ENCODE peak calls at places on chromosomes 5 and 9, in five cellular contexts. E is HepG2, B is upper lobe of left lung, Z is K562, K is GM12878. W is an unnamed sample.

GRCh38 chr5:161663431-161663830 is 22.1 kb upstream of the GABRA6 start:
- ATAC-seq in E (no peak), B (no peak), Z (no peak), K (no peak), W (no peak)

GRCh38 chr5:39109616-39110015 is 35.4 kb upstream of the RICTOR start:
- ATAC-seq in E (no peak), B (no peak), Z (no peak), K (no peak), W (no peak)

GRCh38 chr5:91651704-91652103 is 268.6 kb upstream of the ARRDC3 start:
- ATAC-seq in E (no peak), B (peak), Z (no peak), K (no peak), W (no peak)

GRCh38 chr5:7078901-7079300 is 317.0 kb upstream of the ADCY2 start:
- ATAC-seq in E (peak), B (no peak), Z (peak), K (peak), W (no peak)

GRCh38 chr5:130350131-130350530 is 445.9 kb downstream of the CHSY3 start:
- ATAC-seq in E (no peak), B (no peak), Z (no peak), K (no peak), W (no peak)

GRCh38 chr5:139667730-139668063 is 19.5 kb downstream of the CXXC5 start:
- ATAC-seq in E (no peak), B (no peak), Z (no peak), K (no peak), W (no peak)

GRCh38 chr9:106417685-106418084 is 445.3 kb upstream of the ZNF462 start:
- ATAC-seq in E (no peak), B (no peak), Z (no peak), K (peak), W (no peak)

GRCh38 chr9:86135374-86135773 is 36.0 kb upstream of the GOLM1 start:
- ATAC-seq in E (no peak), B (no peak), Z (no peak), K (no peak), W (no peak)

GRCh38 chr5:124908603-124909451 is 162.4 kb upstream of the ZNF608 start:
- ATAC-seq in E (peak), B (no peak), Z (no peak), K (peak), W (no peak)
- TF ChIP-seq POLR2AphosphoS5 in E (no peak), B (no peak), Z (no peak), K (no peak), W (no peak)

GRCh38 chr9:88742483-88742882 is 207.5 kb downstream of the NXNL2 start:
- ATAC-seq in E (no peak), B (no peak), Z (no peak), K (no peak), W (peak)

GRCh38 chr9:88747768-88748167 is 212.8 kb downstream of the NXNL2 start:
- ATAC-seq in E (no peak), B (no peak), Z (peak), K (no peak), W (peak)

GRCh38 chr9:88746029-88746743 is 211.2 kb downstream of the NXNL2 start:
- ATAC-seq in E (no peak), B (peak), Z (no peak), K (no peak), W (peak)

GRCh38 chr9:88746744-88747398 is 211.9 kb downstream of the NXNL2 start:
- ATAC-seq in E (peak), B (no peak), Z (no peak), K (no peak), W (no peak)

DNA sequence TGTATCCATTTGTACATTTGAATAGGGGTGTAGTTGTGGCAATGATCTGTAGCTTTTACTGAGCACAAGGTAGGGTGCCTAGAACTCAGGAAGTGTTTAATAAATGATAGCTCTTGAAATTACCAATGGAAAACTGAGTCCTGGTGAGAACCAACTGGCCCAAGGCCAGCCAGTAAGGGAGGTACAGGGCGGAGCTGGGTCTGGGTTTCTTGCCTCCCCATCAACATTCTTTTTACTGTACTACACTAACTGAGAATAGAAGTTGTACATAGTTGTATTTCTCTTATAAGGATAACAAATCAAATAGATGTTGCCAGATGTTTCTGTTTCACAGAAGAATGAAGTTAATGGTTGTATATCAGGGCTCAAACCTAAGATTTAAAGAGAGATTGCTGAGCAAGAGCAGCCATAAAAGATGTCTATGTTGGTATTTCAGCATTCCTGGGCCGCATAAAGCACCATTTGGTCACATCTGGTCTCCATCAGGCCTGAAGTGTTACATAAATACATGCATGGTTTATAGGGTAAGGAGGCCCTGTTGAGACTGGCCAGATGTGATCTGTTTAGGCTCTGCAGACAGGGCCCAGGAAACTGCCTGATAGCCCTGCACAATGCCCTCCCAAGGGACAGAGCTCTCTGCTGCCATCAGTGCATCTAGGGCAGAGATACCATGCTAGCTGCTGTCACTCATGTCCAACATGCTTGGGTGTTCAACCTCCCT is 210.5 kb downstream of the NXNL2 start:
- ATAC-seq in E (no peak), B (no peak), Z (no peak), K (no peak), W (peak)
- TF ChIP-seq EP300 in E (no peak), B (no peak), Z (no peak), K (no peak), W (no peak)

GRCh38 chr5:321233-321725 is at the start of gene AHRR:
- ATAC-seq in E (peak), B (peak), Z (peak), K (peak), W (peak)

GRCh38 chr5:322942-323879 is 1.7 kb downstream of the AHRR start:
- ATAC-seq in E (no peak), B (no peak), Z (no peak), K (peak), W (no peak)

GRCh38 chr5:320524-321232 is 836 bp upstream of the AHRR start:
- ATAC-seq in E (no peak), B (no peak), Z (no peak), K (peak), W (no peak)

GRCh38 chr5:321726-322251 is 275 bp downstream of the AHRR start:
- ATAC-seq in E (no peak), B (no peak), Z (no peak), K (peak), W (no peak)

GRCh38 chr5:322281-322941 is 897 bp downstream of the AHRR start:
- ATAC-seq in E (peak), B (no peak), Z (no peak), K (peak), W (no peak)
- TF ChIP-seq POLR2AphosphoS5 in E (no peak), B (no peak), Z (no peak), K (peak), W (no peak)

GRCh38 chr5:57816108-57816507 is 333.5 kb upstream of the ACTBL2 start:
- ATAC-seq in E (no peak), B (no peak), Z (no peak), K (no peak), W (no peak)
- TF ChIP-seq EP300 in E (no peak), B (no peak), Z (no peak), K (no peak), W (no peak)

DNA sequence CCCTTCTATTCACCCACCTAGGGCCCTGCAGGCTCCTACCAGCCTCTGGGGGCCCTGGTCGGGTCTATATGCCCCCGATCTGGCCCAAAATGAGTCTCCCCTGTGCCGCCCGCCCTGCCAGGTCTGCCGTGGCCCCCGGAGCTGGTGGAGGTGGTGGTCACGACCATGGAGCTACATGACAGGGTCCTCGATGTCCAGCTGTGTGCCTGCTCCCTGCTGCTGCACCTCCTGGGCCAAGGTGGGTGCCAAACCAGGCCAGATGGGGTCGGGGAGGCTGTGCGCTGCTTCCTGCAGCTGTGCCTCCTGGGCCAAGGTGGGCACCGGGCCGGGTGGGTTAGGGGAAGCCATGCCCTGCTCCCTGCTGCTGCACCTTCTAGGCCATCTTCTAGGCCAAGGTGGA is 17.5 kb downstream of the REXO4 start:
- ATAC-seq in E (no peak), B (no peak), Z (no peak), K (no peak), W (no peak)
- TF ChIP-seq POLR2AphosphoS5 in E (no peak), B (no peak), Z (no peak), K (no peak), W (no peak)

DNA sequence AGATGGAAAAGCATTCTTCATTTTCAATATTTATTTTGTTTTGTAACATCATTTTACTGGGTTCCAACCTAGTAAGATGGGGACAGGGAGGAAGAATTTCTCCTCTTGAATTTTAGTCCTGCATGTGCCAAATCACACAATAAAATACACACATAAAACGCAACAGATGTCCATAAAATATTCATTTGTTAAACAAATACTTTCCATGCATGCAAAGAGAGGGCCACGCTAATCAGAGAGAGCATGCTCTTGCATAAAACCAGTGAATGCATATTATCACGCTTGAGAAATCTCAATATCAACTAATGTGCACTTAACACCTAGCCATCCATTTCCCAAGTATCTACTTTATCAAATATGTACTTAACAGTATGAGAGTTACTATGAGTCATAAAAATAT is 212.6 kb upstream of the TARS1 start:
- ATAC-seq in E (no peak), B (no peak), Z (no peak), K (no peak), W (no peak)
- TF ChIP-seq EP300 in E (no peak), B (no peak), Z (no peak), K (no peak), W (no peak)

GRCh38 chr9:124415852-124416484 is 726 bp upstream of the PSMB7 start:
- ATAC-seq in E (no peak), B (no peak), Z (no peak), K (no peak), W (no peak)

GRCh38 chr9:124412228-124412575 is 3.0 kb downstream of the PSMB7 start:
- ATAC-seq in E (no peak), B (no peak), Z (no peak), K (no peak), W (no peak)

GRCh38 chr9:124411514-124412227 is 3.6 kb downstream of the PSMB7 start:
- ATAC-seq in E (no peak), B (no peak), Z (no peak), K (no peak), W (no peak)

GRCh38 chr9:124414612-124415011 is 630 bp downstream of the PSMB7 start:
- ATAC-seq in E (no peak), B (no peak), Z (no peak), K (no peak), W (no peak)

GRCh38 chr9:124415102-124415851 is at the start of gene PSMB7:
- ATAC-seq in E (peak), B (peak), Z (peak), K (peak), W (peak)
- TF ChIP-seq POLR2AphosphoS5 in E (peak), B (peak), Z (peak), K (peak), W (peak)

GRCh38 chr9:4792572-4793411 is at the start of gene RCL1:
- ATAC-seq in E (peak), B (peak), Z (peak), K (peak), W (peak)
- TF ChIP-seq EP300 in E (no peak), B (no peak), Z (no peak), K (no peak), W (no peak)